ENCODE peak calls at places on chromosomes 16 and 17, in six cellular contexts. Z, R, P, X, I and K are unnamed samples.

GRCh38 chr16:3542601-3543373 is 34.4 kb downstream of the NLRC3 start:
- DNase-seq in Z (no peak), R (no peak), P (no peak), X (no peak), I (no peak), K (no peak)

GRCh38 chr17:19004601-19005441 is at the start of gene FAM83G:
- DNase-seq in Z (peak), R (peak), P (no peak), X (peak), I (peak), K (peak)

GRCh38 chr16:30786115-30786935 is 680 bp downstream of the ZNF629 start:
- DNase-seq in Z (no peak), R (no peak), P (no peak), X (peak), I (no peak), K (peak)

GRCh38 chr16:84278968-84279367 is 15.7 kb upstream of the WFDC1 start:
- DNase-seq in Z (no peak), R (no peak), P (no peak), X (no peak), I (no peak), K (no peak)

GRCh38 chr17:37064166-37064565 is 115.4 kb downstream of the AATF start:
- DNase-seq in Z (no peak), R (no peak), P (no peak), X (no peak), I (no peak), K (no peak)

GRCh38 chr16:75801307-75801706 is 75.0 kb upstream of the CPHXL start:
- DNase-seq in Z (no peak), R (no peak), P (no peak), X (no peak), I (no peak), K (no peak)

GRCh38 chr16:30738984-30739951 is 9.0 kb upstream of the PHKG2 start:
- DNase-seq in Z (no peak), R (no peak), P (no peak), X (no peak), I (no peak), K (no peak)

GRCh38 chr16:80259289-80259805 is 281.4 kb upstream of the DYNLRB2 start:
- DNase-seq in Z (no peak), R (no peak), P (no peak), X (no peak), I (no peak), K (no peak)

GRCh38 chr17:67256075-67256732 is 11.2 kb upstream of the HELZ start:
- DNase-seq in Z (no peak), R (no peak), P (no peak), X (no peak), I (no peak), K (no peak)

GRCh38 chr17:21001813-21002221 is 41.0 kb downstream of the USP22 start:
- DNase-seq in Z (no peak), R (no peak), P (no peak), X (no peak), I (peak), K (no peak)

GRCh38 chr16:2497116-2497630 is 16.6 kb upstream of the ATP6V0C start:
- DNase-seq in Z (no peak), R (no peak), P (no peak), X (no peak), I (peak), K (no peak)

GRCh38 chr16:51500306-51500705 is 349.2 kb upstream of the SALL1 start:
- DNase-seq in Z (no peak), R (no peak), P (no peak), X (no peak), I (no peak), K (no peak)

GRCh38 chr16:67632415-67633172 is 12.3 kb upstream of the CARMIL2 start:
- DNase-seq in Z (no peak), R (no peak), P (no peak), X (no peak), I (no peak), K (peak)

GRCh38 chr17:4710693-4711634 is 532 bp downstream of the ARRB2 start:
- DNase-seq in Z (peak), R (peak), P (no peak), X (no peak), I (no peak), K (no peak)

GRCh38 chr17:22310717-22311686 is 618.7 kb downstream of the KCNJ18 start:
- DNase-seq in Z (no peak), R (no peak), P (no peak), X (no peak), I (no peak), K (no peak)

GRCh38 chr16:86946396-86946795 is 368.0 kb downstream of the FOXL1 start:
- DNase-seq in Z (no peak), R (no peak), P (no peak), X (no peak), I (no peak), K (no peak)

GRCh38 chr16:67429799-67430503 is 970 bp upstream of the HSD11B2 start:
- DNase-seq in Z (no peak), R (no peak), P (no peak), X (no peak), I (no peak), K (no peak)

GRCh38 chr17:73786286-73786743 is 142.1 kb upstream of the SDK2 start:
- DNase-seq in Z (no peak), R (no peak), P (no peak), X (no peak), I (no peak), K (peak)

GRCh38 chr17:48636177-48637018 is 10.2 kb upstream of the HOXB9 start:
- DNase-seq in Z (peak), R (no peak), P (peak), X (peak), I (peak), K (peak)

GRCh38 chr16:77132051-77132618 is 58.9 kb upstream of the MON1B start:
- DNase-seq in Z (no peak), R (no peak), P (no peak), X (no peak), I (no peak), K (no peak)

GRCh38 chr16:4936991-4937781 is at the start of gene PPL:
- DNase-seq in Z (no peak), R (no peak), P (no peak), X (peak), I (no peak), K (peak)

DNA sequence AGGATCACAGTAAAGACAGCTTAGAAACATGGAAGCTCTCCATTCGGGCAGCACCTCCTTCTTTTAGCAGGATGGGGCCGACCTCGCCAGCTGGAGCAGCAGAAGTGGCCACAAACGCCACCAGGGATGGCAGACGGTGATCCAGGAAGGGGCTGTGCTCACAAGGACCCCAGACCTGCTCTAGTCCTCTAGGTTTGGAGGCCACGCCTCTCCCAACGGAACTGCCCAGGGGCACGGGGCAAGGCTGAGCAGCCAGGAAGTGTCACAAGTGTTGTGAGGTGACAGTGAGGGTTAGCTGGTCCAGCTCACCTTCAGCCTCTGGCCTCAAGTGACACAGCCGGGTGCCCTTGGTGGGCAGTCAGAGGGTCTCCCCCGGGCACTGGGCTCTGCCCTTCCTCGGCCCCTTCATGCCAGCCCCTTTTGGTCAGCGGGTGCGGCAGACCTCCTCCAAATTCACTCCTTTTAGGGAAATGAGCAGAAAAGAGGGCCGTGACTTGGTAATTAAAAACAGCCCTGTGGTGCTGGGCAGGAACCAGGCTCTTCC is 20.4 kb downstream of the CEP295NL start:
- DNase-seq in Z (no peak), R (no peak), P (peak), X (no peak), I (peak), K (no peak)
- H3K4me3 ChIP-seq in Z (no peak), R (no peak), P (peak), X (no peak), I (peak), K (no peak)

GRCh38 chr16:24737391-24737871 is 8.0 kb downstream of the TNRC6A start:
- DNase-seq in Z (no peak), R (no peak), P (no peak), X (no peak), I (no peak), K (no peak)
- H3K4me3 ChIP-seq in Z (no peak), R (peak), P (no peak), X (no peak), I (no peak), K (no peak)

GRCh38 chr17:76107507-76107906 is 3.9 kb upstream of the EXOC7 start:
- DNase-seq in Z (no peak), R (no peak), P (no peak), X (no peak), I (no peak), K (no peak)

GRCh38 chr17:76103274-76104139 is at the start of gene EXOC7:
- DNase-seq in Z (peak), R (peak), P (peak), X (peak), I (peak), K (peak)

GRCh38 chr17:76104896-76105231 is 1.3 kb upstream of the EXOC7 start:
- DNase-seq in Z (no peak), R (no peak), P (no peak), X (no peak), I (no peak), K (no peak)

GRCh38 chr17:76102944-76103273 is 678 bp downstream of the EXOC7 start:
- DNase-seq in Z (no peak), R (no peak), P (no peak), X (no peak), I (no peak), K (no peak)

DNA sequence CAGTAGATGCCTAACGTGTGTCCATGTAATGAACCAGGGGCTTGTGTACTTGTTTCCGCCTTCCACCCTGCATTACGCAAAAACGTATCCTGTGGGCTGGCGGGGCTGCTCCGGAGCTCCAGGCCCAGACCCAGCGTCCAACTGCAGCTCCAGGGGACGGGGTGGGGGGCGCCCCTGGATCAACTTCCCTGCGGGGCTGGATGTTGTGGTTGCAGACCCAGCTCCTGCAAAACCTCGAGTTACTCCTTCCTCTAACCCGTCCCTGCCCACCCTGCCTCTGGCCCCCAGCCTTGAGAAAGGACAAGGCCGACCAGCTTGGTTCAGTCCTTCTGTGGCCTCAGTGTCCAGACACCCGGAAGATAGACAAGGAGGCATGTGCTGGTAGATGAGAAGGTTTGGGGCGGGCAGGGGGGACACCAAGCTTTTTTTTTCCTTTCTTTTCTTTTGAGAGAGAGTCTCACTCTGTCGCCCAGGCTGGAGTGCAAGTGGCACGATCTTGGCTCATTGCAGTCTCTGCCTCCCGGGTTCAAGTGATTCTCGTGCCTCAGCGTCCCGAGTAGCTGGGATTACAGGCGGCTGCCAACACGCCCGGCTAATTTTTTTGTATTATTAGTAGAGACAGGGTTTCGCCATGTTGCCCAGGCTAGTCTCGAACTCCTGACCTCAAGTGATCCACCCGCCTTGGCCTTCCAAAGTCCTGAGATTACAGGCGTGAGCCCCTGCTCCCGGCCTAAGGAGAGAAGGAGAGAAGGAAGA is 731 bp upstream of the EXOC7 start:
- DNase-seq in Z (no peak), R (no peak), P (no peak), X (no peak), I (peak), K (no peak)
- H3K4me3 ChIP-seq in Z (peak), R (peak), P (peak), X (no peak), I (peak), K (no peak)

GRCh38 chr17:1509255-1509943 is 7.0 kb downstream of the INPP5K start:
- DNase-seq in Z (no peak), R (no peak), P (no peak), X (no peak), I (no peak), K (peak)
- H3K4me3 ChIP-seq in Z (no peak), R (no peak), P (no peak), X (no peak), I (no peak), K (no peak)